ENCODE peak calls at places on chromosomes 13 and 19, in seven cellular contexts. One of them, this sample, is unnamed.

GRCh38 chr13:28655566-28655965 is 3.4 kb upstream of the POMP start:
- DNase-seq in mesenchymal stem cell: peak; percentile 63
- DNase-seq in esophagus squamous epithelium: no peak
- DNase-seq in mammary epithelial cell: peak; percentile 46
- DNase-seq in RWPE1: no peak
- DNase-seq in lower lobe of right lung: no peak
- DNase-seq in cardiac muscle cell: peak; percentile 46
- DNase-seq in this sample: no peak

GRCh38 chr13:111534646-111535461 is 214.4 kb downstream of the TEX29 start:
- DNase-seq in cardiac muscle cell: no peak
- DNase-seq in lower lobe of right lung: no peak
- DNase-seq in mesenchymal stem cell: no peak
- DNase-seq in mammary epithelial cell: no peak
- DNase-seq in esophagus squamous epithelium: no peak
- DNase-seq in RWPE1: no peak
- DNase-seq in this sample: no peak

GRCh38 chr13:84896128-84896527 is 903.1 kb downstream of the SLITRK6 start:
- DNase-seq in RWPE1: peak; percentile 13
- DNase-seq in cardiac muscle cell: peak; percentile 76
- DNase-seq in mammary epithelial cell: peak; percentile 42
- DNase-seq in mesenchymal stem cell: peak; percentile 67
- DNase-seq in esophagus squamous epithelium: no peak
- DNase-seq in lower lobe of right lung: no peak
- DNase-seq in this sample: peak; percentile 20

GRCh38 chr13:97057196-97057595 is 62.9 kb upstream of the OXGR1 start:
- DNase-seq in mammary epithelial cell: no peak
- DNase-seq in lower lobe of right lung: no peak
- DNase-seq in RWPE1: no peak
- DNase-seq in mesenchymal stem cell: no peak
- DNase-seq in cardiac muscle cell: peak; percentile 46
- DNase-seq in esophagus squamous epithelium: no peak
- DNase-seq in this sample: no peak

GRCh38 chr19:30254789-30255188 is 117.4 kb upstream of the ZNF536 start:
- DNase-seq in cardiac muscle cell: no peak
- DNase-seq in mammary epithelial cell: no peak
- DNase-seq in RWPE1: no peak
- DNase-seq in esophagus squamous epithelium: no peak
- DNase-seq in mesenchymal stem cell: no peak
- DNase-seq in lower lobe of right lung: no peak
- DNase-seq in this sample: no peak

GRCh38 chr13:31436478-31436877 is 236.7 kb downstream of the B3GLCT start:
- DNase-seq in RWPE1: no peak
- DNase-seq in cardiac muscle cell: peak; percentile 32
- DNase-seq in esophagus squamous epithelium: no peak
- DNase-seq in mammary epithelial cell: no peak
- DNase-seq in lower lobe of right lung: no peak
- DNase-seq in mesenchymal stem cell: peak; percentile 12
- DNase-seq in this sample: no peak

GRCh38 chr19:49222528-49222927 is 64.9 kb downstream of the TRPM4 start:
- DNase-seq in mesenchymal stem cell: no peak
- DNase-seq in esophagus squamous epithelium: no peak
- DNase-seq in mammary epithelial cell: no peak
- DNase-seq in lower lobe of right lung: no peak
- DNase-seq in cardiac muscle cell: no peak
- DNase-seq in RWPE1: no peak
- DNase-seq in this sample: no peak

GRCh38 chr13:61695147-61695546 is 279.5 kb upstream of the PCDH20 start:
- DNase-seq in esophagus squamous epithelium: no peak
- DNase-seq in lower lobe of right lung: no peak
- DNase-seq in mammary epithelial cell: no peak
- DNase-seq in cardiac muscle cell: no peak
- DNase-seq in RWPE1: peak; percentile 46
- DNase-seq in mesenchymal stem cell: peak; percentile 25
- DNase-seq in this sample: no peak

GRCh38 chr19:1910169-1910568 is 5.0 kb downstream of the ADAT3 start:
- DNase-seq in lower lobe of right lung: peak; percentile 48
- DNase-seq in mammary epithelial cell: no peak
- DNase-seq in mesenchymal stem cell: peak; percentile 56
- DNase-seq in esophagus squamous epithelium: no peak
- DNase-seq in RWPE1: no peak
- DNase-seq in cardiac muscle cell: peak; percentile 26
- DNase-seq in this sample: no peak

GRCh38 chr13:108700421-108701170 is 71.2 kb downstream of the MYO16 start:
- DNase-seq in mammary epithelial cell: peak; percentile 32
- DNase-seq in mesenchymal stem cell: peak; percentile 60
- DNase-seq in esophagus squamous epithelium: no peak
- DNase-seq in cardiac muscle cell: no peak
- DNase-seq in RWPE1: peak; percentile 31
- DNase-seq in lower lobe of right lung: no peak
- DNase-seq in this sample: no peak

GRCh38 chr19:1057185-1057857 is 9.6 kb upstream of the ARHGAP45 start:
- DNase-seq in esophagus squamous epithelium: no peak
- DNase-seq in RWPE1: no peak
- DNase-seq in mammary epithelial cell: peak; percentile 75
- DNase-seq in cardiac muscle cell: peak; percentile 74
- DNase-seq in lower lobe of right lung: no peak
- DNase-seq in mesenchymal stem cell: peak; percentile 80
- DNase-seq in this sample: no peak

GRCh38 chr19:3275068-3275582 is 50.7 kb downstream of the CELF5 start:
- DNase-seq in esophagus squamous epithelium: no peak
- DNase-seq in mesenchymal stem cell: peak; percentile 22
- DNase-seq in mammary epithelial cell: no peak
- DNase-seq in RWPE1: no peak
- DNase-seq in cardiac muscle cell: no peak
- DNase-seq in lower lobe of right lung: no peak
- DNase-seq in this sample: no peak

GRCh38 chr13:51317262-51317661 is 22.2 kb upstream of the SERPINE3 start:
- DNase-seq in mesenchymal stem cell: no peak
- DNase-seq in cardiac muscle cell: no peak
- DNase-seq in esophagus squamous epithelium: no peak
- DNase-seq in RWPE1: no peak
- DNase-seq in lower lobe of right lung: no peak
- DNase-seq in mammary epithelial cell: peak; percentile 20
- DNase-seq in this sample: no peak

GRCh38 chr13:26678796-26679195 is 81.8 kb downstream of the GPR12 start:
- DNase-seq in lower lobe of right lung: no peak
- DNase-seq in cardiac muscle cell: no peak
- DNase-seq in esophagus squamous epithelium: no peak
- DNase-seq in mesenchymal stem cell: no peak
- DNase-seq in mammary epithelial cell: no peak
- DNase-seq in RWPE1: no peak
- DNase-seq in this sample: no peak

GRCh38 chr13:69571606-69572323 is 535.9 kb upstream of the ATXN8OS start:
- DNase-seq in lower lobe of right lung: no peak
- DNase-seq in esophagus squamous epithelium: no peak
- DNase-seq in mesenchymal stem cell: no peak
- DNase-seq in cardiac muscle cell: no peak
- DNase-seq in mammary epithelial cell: no peak
- DNase-seq in RWPE1: no peak
- DNase-seq in this sample: no peak

GRCh38 chr19:11641241-11641640 is 44.0 kb downstream of the ZNF627 start:
- DNase-seq in lower lobe of right lung: no peak
- DNase-seq in mammary epithelial cell: no peak
- DNase-seq in cardiac muscle cell: no peak
- DNase-seq in RWPE1: no peak
- DNase-seq in mesenchymal stem cell: no peak
- DNase-seq in esophagus squamous epithelium: no peak
- DNase-seq in this sample: no peak

GRCh38 chr19:1211494-1212234 is 6.1 kb downstream of the STK11 start:
- DNase-seq in mammary epithelial cell: peak; percentile 57
- DNase-seq in esophagus squamous epithelium: no peak
- DNase-seq in RWPE1: no peak
- DNase-seq in mesenchymal stem cell: no peak
- DNase-seq in cardiac muscle cell: peak; percentile 25
- DNase-seq in lower lobe of right lung: no peak
- DNase-seq in this sample: no peak

GRCh38 chr13:45120967-45121366 is 657 bp downstream of the GTF2F2 start:
- DNase-seq in lower lobe of right lung: no peak
- DNase-seq in mammary epithelial cell: no peak
- DNase-seq in cardiac muscle cell: no peak
- DNase-seq in RWPE1: peak; percentile 3
- DNase-seq in esophagus squamous epithelium: no peak
- DNase-seq in mesenchymal stem cell: no peak
- DNase-seq in this sample: no peak

GRCh38 chr19:38848299-38849146 is 1.3 kb downstream of the HNRNPL start:
- DNase-seq in mammary epithelial cell: peak; percentile 12
- DNase-seq in cardiac muscle cell: no peak
- DNase-seq in mesenchymal stem cell: no peak
- DNase-seq in esophagus squamous epithelium: no peak
- DNase-seq in RWPE1: no peak
- DNase-seq in lower lobe of right lung: no peak
- DNase-seq in this sample: no peak

GRCh38 chr13:70203661-70204229 is 95.5 kb upstream of the KLHL1 start:
- DNase-seq in mammary epithelial cell: no peak
- DNase-seq in lower lobe of right lung: no peak
- DNase-seq in RWPE1: no peak
- DNase-seq in cardiac muscle cell: no peak
- DNase-seq in mesenchymal stem cell: no peak
- DNase-seq in esophagus squamous epithelium: no peak
- DNase-seq in this sample: no peak

GRCh38 chr19:2207991-2208860 is 27.9 kb downstream of the PLEKHJ1 start:
- DNase-seq in esophagus squamous epithelium: no peak
- DNase-seq in RWPE1: no peak
- DNase-seq in cardiac muscle cell: peak; percentile 57
- DNase-seq in lower lobe of right lung: no peak
- DNase-seq in mammary epithelial cell: no peak
- DNase-seq in mesenchymal stem cell: peak; percentile 91
- DNase-seq in this sample: no peak

GRCh38 chr19:10295305-10295846 is 5.6 kb downstream of the ICAM5 start:
- DNase-seq in esophagus squamous epithelium: no peak
- DNase-seq in mesenchymal stem cell: no peak
- DNase-seq in cardiac muscle cell: peak; percentile 56
- DNase-seq in mammary epithelial cell: no peak
- DNase-seq in lower lobe of right lung: peak; percentile 86
- DNase-seq in RWPE1: no peak
- DNase-seq in this sample: no peak

GRCh38 chr13:37175996-37176395 is 70.5 kb upstream of the CSNK1A1L start:
- DNase-seq in cardiac muscle cell: peak; percentile 96
- DNase-seq in lower lobe of right lung: no peak
- DNase-seq in mesenchymal stem cell: peak; percentile 93
- DNase-seq in mammary epithelial cell: peak; percentile 40
- DNase-seq in esophagus squamous epithelium: no peak
- DNase-seq in RWPE1: no peak
- DNase-seq in this sample: no peak

GRCh38 chr13:106133025-106133424 is 402.4 kb downstream of the EFNB2 start:
- DNase-seq in mesenchymal stem cell: peak; percentile 34
- DNase-seq in lower lobe of right lung: no peak
- DNase-seq in RWPE1: peak; percentile 57
- DNase-seq in esophagus squamous epithelium: no peak
- DNase-seq in cardiac muscle cell: peak; percentile 79
- DNase-seq in mammary epithelial cell: peak; percentile 48
- DNase-seq in this sample: no peak

GRCh38 chr13:106129273-106129672 is 406.2 kb downstream of the EFNB2 start:
- DNase-seq in lower lobe of right lung: no peak
- DNase-seq in mammary epithelial cell: no peak
- DNase-seq in RWPE1: no peak
- DNase-seq in cardiac muscle cell: no peak
- DNase-seq in esophagus squamous epithelium: no peak
- DNase-seq in mesenchymal stem cell: no peak
- DNase-seq in this sample: no peak

GRCh38 chr13:106129993-106130392 is 405.5 kb downstream of the EFNB2 start:
- DNase-seq in cardiac muscle cell: no peak
- DNase-seq in esophagus squamous epithelium: no peak
- DNase-seq in mesenchymal stem cell: no peak
- DNase-seq in RWPE1: no peak
- DNase-seq in lower lobe of right lung: no peak
- DNase-seq in mammary epithelial cell: no peak
- DNase-seq in this sample: no peak

GRCh38 chr13:106132216-106132615 is 403.2 kb downstream of the EFNB2 start:
- DNase-seq in lower lobe of right lung: no peak
- DNase-seq in mesenchymal stem cell: no peak
- DNase-seq in cardiac muscle cell: no peak
- DNase-seq in esophagus squamous epithelium: no peak
- DNase-seq in RWPE1: peak; percentile 23
- DNase-seq in mammary epithelial cell: no peak
- DNase-seq in this sample: no peak
- H3K27ac ChIP-seq in lower lobe of right lung: no peak overlapping the region
- H3K27ac ChIP-seq in mesenchymal stem cell: peak overlapping the region; percentile 96
- H3K27ac ChIP-seq in cardiac muscle cell: no peak overlapping the region
- H3K27ac ChIP-seq in esophagus squamous epithelium: no peak overlapping the region
- H3K27ac ChIP-seq in RWPE1: no peak overlapping the region
- H3K27ac ChIP-seq in mammary epithelial cell: no peak overlapping the region
- H3K27ac ChIP-seq in this sample: no peak overlapping the region

GRCh38 chr13:40109324-40109958 is 454.0 kb downstream of the COG6 start:
- DNase-seq in lower lobe of right lung: no peak
- DNase-seq in RWPE1: peak; percentile 88
- DNase-seq in mammary epithelial cell: peak; percentile 97
- DNase-seq in esophagus squamous epithelium: no peak
- DNase-seq in mesenchymal stem cell: peak; percentile 93
- DNase-seq in cardiac muscle cell: peak; percentile 95
- DNase-seq in this sample: no peak
- H3K27ac ChIP-seq in lower lobe of right lung: no peak overlapping the region
- H3K27ac ChIP-seq in RWPE1: no peak overlapping the region
- H3K27ac ChIP-seq in mammary epithelial cell: peak overlapping the region; percentile 92
- H3K27ac ChIP-seq in esophagus squamous epithelium: peak overlapping the region; percentile 76
- H3K27ac ChIP-seq in mesenchymal stem cell: peak overlapping the region; percentile 68
- H3K27ac ChIP-seq in cardiac muscle cell: no peak overlapping the region
- H3K27ac ChIP-seq in this sample: no peak overlapping the region

GRCh38 chr13:52414051-52414450 is 8.1 kb upstream of the THSD1 start:
- DNase-seq in mammary epithelial cell: peak; percentile 36
- DNase-seq in cardiac muscle cell: no peak
- DNase-seq in lower lobe of right lung: no peak
- DNase-seq in RWPE1: no peak
- DNase-seq in mesenchymal stem cell: no peak
- DNase-seq in esophagus squamous epithelium: no peak
- DNase-seq in this sample: no peak

GRCh38 chr13:52414963-52415362 is 9.0 kb upstream of the THSD1 start:
- DNase-seq in mesenchymal stem cell: peak; percentile 34
- DNase-seq in cardiac muscle cell: peak; percentile 61
- DNase-seq in esophagus squamous epithelium: no peak
- DNase-seq in lower lobe of right lung: no peak
- DNase-seq in mammary epithelial cell: peak; percentile 92
- DNase-seq in RWPE1: peak; percentile 83
- DNase-seq in this sample: no peak

GRCh38 chr13:52412128-52412527 is 6.2 kb upstream of the THSD1 start:
- DNase-seq in mesenchymal stem cell: no peak
- DNase-seq in cardiac muscle cell: no peak
- DNase-seq in esophagus squamous epithelium: no peak
- DNase-seq in mammary epithelial cell: no peak
- DNase-seq in RWPE1: no peak
- DNase-seq in lower lobe of right lung: no peak
- DNase-seq in this sample: no peak

GRCh38 chr13:52406629-52407028 is 657 bp upstream of the THSD1 start:
- DNase-seq in cardiac muscle cell: no peak
- DNase-seq in mammary epithelial cell: no peak
- DNase-seq in lower lobe of right lung: no peak
- DNase-seq in RWPE1: no peak
- DNase-seq in esophagus squamous epithelium: no peak
- DNase-seq in mesenchymal stem cell: no peak
- DNase-seq in this sample: no peak

GRCh38 chr13:52411629-52412028 is 5.7 kb upstream of the THSD1 start:
- DNase-seq in lower lobe of right lung: no peak
- DNase-seq in esophagus squamous epithelium: no peak
- DNase-seq in mammary epithelial cell: peak; percentile 98
- DNase-seq in RWPE1: peak; percentile 65
- DNase-seq in cardiac muscle cell: no peak
- DNase-seq in mesenchymal stem cell: peak; percentile 14
- DNase-seq in this sample: no peak
- H3K27ac ChIP-seq in lower lobe of right lung: no peak overlapping the region
- H3K27ac ChIP-seq in esophagus squamous epithelium: peak overlapping the region; percentile 56
- H3K27ac ChIP-seq in mammary epithelial cell: peak overlapping the region; percentile 87
- H3K27ac ChIP-seq in RWPE1: peak overlapping the region; percentile 95
- H3K27ac ChIP-seq in cardiac muscle cell: no peak overlapping the region
- H3K27ac ChIP-seq in mesenchymal stem cell: peak overlapping the region; percentile 71
- H3K27ac ChIP-seq in this sample: no peak overlapping the region

GRCh38 chr19:46271488-46272197 is 25.2 kb upstream of the HIF3A start:
- DNase-seq in RWPE1: peak; percentile 44
- DNase-seq in esophagus squamous epithelium: no peak
- DNase-seq in lower lobe of right lung: no peak
- DNase-seq in cardiac muscle cell: peak; percentile 84
- DNase-seq in mesenchymal stem cell: peak; percentile 95
- DNase-seq in mammary epithelial cell: peak; percentile 87
- DNase-seq in this sample: no peak
- H3K27ac ChIP-seq in RWPE1: peak overlapping the region; percentile 92
- H3K27ac ChIP-seq in esophagus squamous epithelium: no peak overlapping the region
- H3K27ac ChIP-seq in lower lobe of right lung: no peak overlapping the region
- H3K27ac ChIP-seq in cardiac muscle cell: peak overlapping the region; percentile 44
- H3K27ac ChIP-seq in mesenchymal stem cell: peak overlapping the region; percentile 100
- H3K27ac ChIP-seq in mammary epithelial cell: no peak overlapping the region
- H3K27ac ChIP-seq in this sample: no peak overlapping the region